ENCODE peak calls at places on chromosome X, in nine cellular contexts. X, B, D, O, Z, R, I, M and S are unnamed samples.

GRCh38 chrX:20620301-20620700 is 353.6 kb upstream of the RPS6KA3 start:
- DNase-seq in D (no peak), Z (no peak), I (no peak), B (no peak), O (no peak), M (peak), X (no peak), R (no peak), S (no peak)

GRCh38 chrX:134622056-134622812 is 36.0 kb downstream of the PLAC1 start:
- DNase-seq in M (peak), R (no peak), Z (peak), I (peak), O (no peak), D (peak), X (no peak), B (no peak), S (no peak)

GRCh38 chrX:155148724-155149537 is 67.3 kb upstream of the VBP1 start:
- DNase-seq in B (peak), X (no peak), R (no peak), M (peak), O (no peak), D (peak), Z (peak), I (peak), S (no peak)

GRCh38 chrX:39874202-39874816 is 223.4 kb downstream of the BCOR start:
- DNase-seq in O (no peak), X (no peak), I (no peak), D (no peak), M (peak), Z (no peak), R (no peak), B (no peak), S (no peak)

GRCh38 chrX:71282514-71283408 is 674 bp upstream of the NONO start:
- DNase-seq in O (peak), I (peak), M (no peak), B (no peak), R (no peak), X (no peak), D (peak), Z (no peak), S (no peak)

GRCh38 chrX:15404712-15405111 is 20.5 kb upstream of the VEGFD start:
- DNase-seq in O (no peak), I (no peak), B (no peak), X (peak), D (peak), R (no peak), M (no peak), Z (peak), S (no peak)

GRCh38 chrX:139200346-139200745 is 330.2 kb upstream of the F9 start:
- DNase-seq in B (no peak), X (no peak), M (no peak), Z (no peak), I (no peak), O (no peak), D (no peak), R (no peak), S (no peak)

GRCh38 chrX:119960639-119961038 is 17.1 kb upstream of the NKAP start:
- DNase-seq in D (no peak), R (no peak), X (no peak), Z (no peak), B (no peak), M (no peak), O (no peak), I (no peak), S (no peak)

GRCh38 chrX:96425204-96425603 is 259.4 kb upstream of the DIAPH2 start:
- DNase-seq in B (no peak), D (no peak), M (no peak), R (no peak), I (no peak), X (no peak), O (no peak), Z (peak), S (no peak)

GRCh38 chrX:73849054-73849453 is 286.1 kb downstream of the CHIC1 start:
- DNase-seq in M (no peak), R (no peak), Z (no peak), I (no peak), X (no peak), D (no peak), O (no peak), B (no peak), S (no peak)

GRCh38 chrX:112868586-112868985 is 28.0 kb upstream of the AMOT start:
- DNase-seq in O (no peak), B (no peak), R (no peak), X (no peak), Z (no peak), I (no peak), M (peak), D (no peak), S (no peak)

GRCh38 chrX:107935664-107936433 is 46.3 kb downstream of the TEX13B start:
- DNase-seq in O (no peak), M (peak), Z (no peak), B (peak), I (peak), X (no peak), D (peak), R (no peak), S (no peak)

GRCh38 chrX:135384161-135384836 is 37.4 kb upstream of the SMIM10L2A start:
- DNase-seq in X (no peak), M (no peak), Z (peak), R (no peak), D (no peak), B (no peak), O (no peak), I (peak), S (no peak)

GRCh38 chrX:7086384-7086783 is 61.1 kb upstream of the STS start:
- DNase-seq in Z (peak), X (no peak), I (no peak), R (no peak), B (no peak), O (no peak), M (no peak), D (no peak), S (no peak)

GRCh38 chrX:54551801-54552200 is 21.8 kb downstream of the GNL3L start:
- DNase-seq in X (no peak), Z (no peak), O (no peak), M (no peak), D (no peak), B (no peak), R (no peak), I (no peak), S (no peak)

GRCh38 chrX:115449742-115450141 is 111.2 kb upstream of the PLS3 start:
- DNase-seq in O (peak), X (peak), B (no peak), Z (no peak), D (peak), M (no peak), R (no peak), I (no peak), S (no peak)

GRCh38 chrX:53048169-53049126 is at the start of gene GPR173:
- DNase-seq in X (peak), R (no peak), I (peak), D (peak), O (no peak), B (peak), Z (no peak), M (peak), S (no peak)

GRCh38 chrX:99703467-99703866 is 706.6 kb downstream of the PCDH19 start:
- DNase-seq in B (peak), Z (no peak), R (no peak), X (no peak), O (no peak), D (no peak), I (no peak), M (no peak), S (no peak)

GRCh38 chrX:104564335-104564734 is 1.7 kb upstream of the IL1RAPL2 start:
- DNase-seq in R (no peak), B (no peak), D (no peak), X (no peak), Z (no peak), M (no peak), O (no peak), I (no peak), S (no peak)

GRCh38 chrX:124098089-124098488 is 136.6 kb downstream of the STAG2 start:
- DNase-seq in I (peak), X (no peak), D (peak), B (peak), O (no peak), M (peak), R (no peak), Z (peak), S (no peak)

GRCh38 chrX:45799576-45799975 is 598.9 kb upstream of the DIPK2B start:
- DNase-seq in Z (no peak), B (no peak), I (no peak), X (no peak), D (no peak), O (no peak), R (no peak), M (no peak), S (no peak)
- TF ChIP-seq CTCF in Z (no peak), B (no peak), I (no peak), X (no peak), D (no peak), O (no peak), R (no peak), M (no peak), S (no peak)

DNA sequence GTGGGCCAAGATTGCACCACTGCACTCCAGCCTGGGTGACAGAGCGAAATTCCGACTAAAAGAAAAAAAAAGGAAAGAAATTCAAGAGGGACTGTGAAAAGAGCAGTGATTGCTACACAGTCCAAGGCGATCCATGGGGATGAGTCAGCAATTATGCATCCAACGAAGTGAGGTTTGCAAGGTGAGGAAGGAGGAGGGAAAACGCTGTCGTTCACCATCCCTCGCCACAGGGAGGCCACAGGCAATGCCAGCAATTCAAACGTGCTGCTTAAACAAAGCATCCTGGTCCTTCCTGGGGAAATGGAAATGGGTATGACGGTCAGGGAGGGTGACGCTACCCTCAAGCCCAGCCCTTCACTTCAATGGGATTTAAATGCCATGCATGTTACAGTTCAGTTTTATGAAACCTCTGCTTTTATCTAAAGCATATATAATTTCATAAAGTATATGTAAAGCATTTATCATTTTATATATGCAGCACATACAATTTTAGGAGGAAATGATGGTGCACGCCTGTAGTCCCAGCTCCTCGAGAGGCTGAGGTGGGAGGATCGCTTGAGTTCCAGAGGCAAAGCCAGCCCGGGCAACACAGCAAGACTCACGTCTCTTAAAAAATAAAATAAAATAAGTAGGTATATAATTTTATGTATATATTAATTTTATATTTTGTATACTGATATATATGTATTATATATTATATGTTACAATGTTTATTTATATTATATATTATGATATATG is 108.7 kb downstream of the DHRSX start:
- DNase-seq in X (no peak), M (peak), O (peak), Z (no peak), R (peak), I (peak), B (no peak), D (peak), S (no peak)
- TF ChIP-seq CTCF in X (no peak), M (no peak), O (peak), Z (no peak), R (no peak), I (no peak), B (peak), D (peak), S (peak)

GRCh38 chrX:10254746-10255145 is 98.0 kb downstream of the CLCN4 start:
- DNase-seq in I (peak), Z (peak), D (peak), O (no peak), M (peak), B (no peak), X (no peak), R (no peak), S (no peak)
- TF ChIP-seq CTCF in I (no peak), Z (no peak), D (peak), O (peak), M (peak), B (no peak), X (no peak), R (no peak), S (no peak)

DNA sequence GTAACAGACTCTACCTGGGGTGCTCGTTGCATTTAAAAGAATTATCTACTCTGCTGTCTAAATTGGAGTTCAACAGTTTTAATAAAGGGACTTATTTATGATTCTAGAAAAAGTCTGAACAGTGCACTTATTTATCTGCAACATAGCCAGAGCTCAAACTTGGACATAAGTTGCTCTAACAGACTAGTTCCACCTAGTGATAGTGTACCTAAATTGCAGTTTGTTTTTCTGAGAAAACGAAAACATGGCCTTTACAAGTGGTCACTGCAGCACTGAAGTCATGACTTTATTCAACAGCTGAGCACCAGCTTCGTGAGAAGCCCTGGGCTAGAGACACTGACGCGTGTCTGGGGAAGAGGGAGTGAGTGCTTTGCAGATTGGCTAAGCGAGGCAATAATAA is 77.3 kb upstream of the IGSF1 start:
- DNase-seq in O (no peak), D (no peak), M (peak), X (no peak), I (peak), R (no peak), B (peak), Z (peak), S (no peak)
- TF ChIP-seq CTCF in O (no peak), D (no peak), M (peak), X (no peak), I (peak), R (no peak), B (no peak), Z (peak), S (peak)

GRCh38 chrX:10756365-10756915 is 136.1 kb upstream of the MID1 start:
- DNase-seq in X (no peak), I (peak), D (peak), B (peak), O (peak), Z (no peak), M (peak), R (no peak), S (no peak)
- TF ChIP-seq CTCF in X (no peak), I (no peak), D (peak), B (peak), O (no peak), Z (no peak), M (no peak), R (no peak), S (no peak)

GRCh38 chrX:94662665-94663064 is 988.7 kb downstream of the FAM133A start:
- DNase-seq in D (no peak), X (no peak), I (no peak), M (peak), Z (peak), R (no peak), B (peak), O (no peak), S (no peak)
- TF ChIP-seq CTCF in D (no peak), X (no peak), I (peak), M (no peak), Z (no peak), R (no peak), B (no peak), O (no peak), S (peak)

DNA sequence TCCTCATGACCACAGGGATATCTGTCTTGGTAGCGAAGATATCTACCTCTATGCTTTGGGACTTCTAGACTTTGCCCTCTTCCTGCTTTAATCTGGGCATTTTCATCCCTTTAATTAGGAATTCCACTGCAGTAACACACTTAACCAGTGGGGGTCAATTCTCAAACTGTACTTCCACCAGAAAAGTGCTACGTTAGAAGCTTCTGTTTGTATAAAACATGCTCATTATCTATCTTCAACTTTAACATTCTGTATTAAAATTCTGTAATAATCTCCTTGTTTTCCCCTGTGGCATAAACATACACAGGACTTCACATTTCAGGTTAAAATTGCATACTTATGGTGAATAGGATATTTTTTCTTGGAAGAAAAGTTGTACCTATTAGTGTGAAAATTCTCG is 105.6 kb downstream of the AMMECR1 start:
- DNase-seq in B (no peak), M (peak), Z (no peak), X (no peak), I (peak), D (peak), R (no peak), O (no peak), S (no peak)
- TF ChIP-seq CTCF in B (peak), M (peak), Z (no peak), X (no peak), I (peak), D (no peak), R (no peak), O (no peak), S (peak)